ENCODE peak calls at places on chromosome 22, in ten cellular contexts. F, W, A, K, J, N, M, C, H and I are unnamed samples.
A peak's percentile ranks its signal among the peaks of the same experiment; 100 is the strongest.

GRCh38 chr22:26325641-26326040 is 103.4 kb upstream of the ASPHD2 start:
- DNase-seq in F (no peak), W (no peak), A (no peak), K (no peak), J (no peak), N (no peak), M (no peak), C (no peak), H (no peak), I (no peak)

GRCh38 chr22:42344391-42344861 is 74.0 kb upstream of the TCF20 start:
- DNase-seq in F (no peak), W (no peak), A (no peak), K (peak; percentile 63), J (no peak), N (no peak), M (no peak), C (no peak), H (no peak), I (no peak)

GRCh38 chr22:37716708-37717107 is 19.9 kb downstream of the TRIOBP start:
- DNase-seq in F (no peak), W (no peak), A (peak; percentile 96), K (no peak), J (no peak), N (no peak), M (no peak), C (no peak), H (no peak), I (no peak)

GRCh38 chr22:38137876-38138687 is 27.6 kb upstream of the BAIAP2L2 start:
- DNase-seq in F (no peak), W (no peak), A (no peak), K (no peak), J (no peak), N (no peak), M (no peak), C (no peak), H (no peak), I (no peak)

GRCh38 chr22:39526736-39527171 is 5.8 kb downstream of the RPS19BP1 start:
- DNase-seq in F (no peak), W (no peak), A (peak; percentile 58), K (no peak), J (no peak), N (no peak), M (no peak), C (no peak), H (no peak), I (no peak)

GRCh38 chr22:40325315-40325714 is 21.0 kb upstream of the ADSL start:
- DNase-seq in F (no peak), W (no peak), A (no peak), K (no peak), J (no peak), N (no peak), M (no peak), C (no peak), H (no peak), I (no peak)

GRCh38 chr22:32754413-32755041 is 47.0 kb upstream of the TIMP3 start:
- DNase-seq in F (no peak), W (peak; percentile 33), A (no peak), K (no peak), J (no peak), N (no peak), M (peak; percentile 83), C (no peak), H (no peak), I (no peak)

GRCh38 chr22:38462960-38463784 is 4.7 kb upstream of the KDELR3 start:
- DNase-seq in F (peak; percentile 80), W (no peak), A (no peak), K (peak; percentile 81), J (no peak), N (no peak), M (peak; percentile 77), C (no peak), H (no peak), I (peak; percentile 83)

GRCh38 chr22:20475115-20475436 is 20.5 kb downstream of the KLHL22 start:
- DNase-seq in F (no peak), W (no peak), A (no peak), K (no peak), J (no peak), N (no peak), M (no peak), C (no peak), H (no peak), I (no peak)

GRCh38 chr22:40348025-40348658 is 1.8 kb downstream of the ADSL start:
- DNase-seq in F (peak; percentile 56), W (peak; percentile 57), A (peak; percentile 70), K (peak; percentile 42), J (peak; percentile 40), N (peak; percentile 56), M (peak; percentile 38), C (no peak), H (peak; percentile 65), I (no peak)

GRCh38 chr22:31852691-31853370 is 91.5 kb upstream of the YWHAH start:
- DNase-seq in F (no peak), W (no peak), A (no peak), K (no peak), J (no peak), N (no peak), M (no peak), C (no peak), H (no peak), I (no peak)

GRCh38 chr22:49460662-49461371 is 366.9 kb downstream of the BRD1 start:
- DNase-seq in F (no peak), W (no peak), A (no peak), K (no peak), J (no peak), N (no peak), M (no peak), C (no peak), H (no peak), I (no peak)
- TF ChIP-seq MAX in F (no peak), W (no peak), A (no peak), K (no peak), J (no peak), N (no peak), M (no peak), C (no peak), H (no peak), I (no peak)

GRCh38 chr22:17257578-17257977 is 38.3 kb upstream of the ADA2 start:
- DNase-seq in F (no peak), W (no peak), A (no peak), K (peak; percentile 25), J (no peak), N (no peak), M (no peak), C (no peak), H (no peak), I (no peak)
- TF ChIP-seq MAX in F (no peak), W (no peak), A (no peak), K (no peak), J (no peak), N (no peak), M (no peak), C (no peak), H (no peak), I (no peak)

GRCh38 chr22:23398701-23399366 is 181.3 kb downstream of the IGLL1 start:
- DNase-seq in F (no peak), W (no peak), A (no peak), K (peak; percentile 11), J (no peak), N (no peak), M (no peak), C (no peak), H (no peak), I (no peak)

GRCh38 chr22:23395476-23396361 is 184.4 kb downstream of the IGLL1 start:
- DNase-seq in F (no peak), W (no peak), A (no peak), K (peak; percentile 9), J (no peak), N (no peak), M (no peak), C (no peak), H (no peak), I (no peak)

GRCh38 chr22:23396362-23397007 is 183.6 kb downstream of the IGLL1 start:
- DNase-seq in F (no peak), W (no peak), A (no peak), K (peak; percentile 6), J (no peak), N (no peak), M (no peak), C (no peak), H (no peak), I (no peak)

GRCh38 chr22:23397618-23398567 is 182.2 kb downstream of the IGLL1 start:
- DNase-seq in F (no peak), W (no peak), A (no peak), K (peak; percentile 9), J (no peak), N (no peak), M (no peak), C (no peak), H (no peak), I (no peak)

GRCh38 chr22:23397008-23397617 is 183.0 kb downstream of the IGLL1 start:
- DNase-seq in F (no peak), W (no peak), A (no peak), K (peak; percentile 6), J (no peak), N (no peak), M (no peak), C (no peak), H (no peak), I (no peak)
- TF ChIP-seq MAX in F (no peak), W (no peak), A (no peak), K (no peak), J (no peak), N (no peak), M (no peak), C (no peak), H (no peak), I (no peak)

GRCh38 chr22:45211435-45211834 is 29.3 kb downstream of the KIAA0930 start:
- DNase-seq in F (no peak), W (no peak), A (no peak), K (no peak), J (no peak), N (no peak), M (no peak), C (no peak), H (no peak), I (no peak)

GRCh38 chr22:45211848-45212247 is 28.8 kb downstream of the KIAA0930 start:
- DNase-seq in F (no peak), W (peak; percentile 50), A (no peak), K (no peak), J (no peak), N (no peak), M (no peak), C (no peak), H (no peak), I (no peak)

GRCh38 chr22:45210577-45211431 is 29.9 kb downstream of the KIAA0930 start:
- DNase-seq in F (no peak), W (no peak), A (no peak), K (no peak), J (no peak), N (no peak), M (no peak), C (no peak), H (no peak), I (no peak)

GRCh38 chr22:45212992-45213751 is 27.5 kb downstream of the KIAA0930 start:
- DNase-seq in F (no peak), W (no peak), A (peak; percentile 74), K (no peak), J (no peak), N (peak; percentile 59), M (no peak), C (no peak), H (no peak), I (no peak)

DNA sequence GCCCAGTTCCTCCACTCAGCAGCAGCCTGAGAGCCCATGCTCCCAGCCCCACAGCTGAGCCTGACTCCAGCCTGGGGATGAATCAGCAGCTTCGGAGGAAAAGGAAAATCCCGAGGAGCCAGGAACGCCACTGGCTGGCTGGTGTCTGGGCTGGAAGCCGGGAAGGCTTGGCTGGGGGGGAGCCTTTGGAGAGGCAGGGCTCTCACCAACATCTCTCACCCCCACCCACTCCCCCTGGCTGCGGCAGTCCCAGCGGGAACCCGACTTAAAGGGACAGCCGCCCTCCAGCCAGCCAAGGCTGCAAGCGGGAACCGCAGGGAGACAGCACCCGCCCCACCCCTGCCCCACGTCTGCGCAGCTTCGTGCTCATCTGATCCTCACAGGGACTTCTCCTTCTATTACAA is 28.4 kb downstream of the KIAA0930 start:
- DNase-seq in F (no peak), W (peak; percentile 74), A (no peak), K (no peak), J (no peak), N (peak; percentile 75), M (no peak), C (no peak), H (peak; percentile 89), I (no peak)
- TF ChIP-seq MAX in F (no peak), W (peak; percentile 36), A (no peak), K (no peak), J (no peak), N (peak; percentile 61), M (no peak), C (no peak), H (no peak), I (no peak)